ENCODE peak calls at places on chromosome 21, in five cellular contexts. D, P, F, X and S are unnamed samples.
A peak's percentile ranks its signal among the peaks of the same experiment; 100 is the strongest.

GRCh38 chr21:33668180-33668579 is 25.9 kb downstream of the ITSN1 start:
- DNase-seq in X (no peak), P (no peak), D (peak; percentile 26), F (no peak), S (no peak)

GRCh38 chr21:38227401-38227800 is 29.4 kb upstream of the KCNJ15 start:
- DNase-seq in F (no peak), X (no peak), P (no peak), D (no peak), S (no peak)

GRCh38 chr21:38623552-38623951 is 125.3 kb upstream of the ERG start:
- DNase-seq in X (no peak), D (no peak), P (no peak), F (no peak), S (no peak)

GRCh38 chr21:41958886-41959563 is 5.2 kb upstream of the C2CD2 start:
- DNase-seq in P (no peak), D (no peak), X (no peak), F (no peak), S (no peak)

GRCh38 chr21:29777155-29777554 is 162.6 kb downstream of the GRIK1 start:
- DNase-seq in X (no peak), P (no peak), F (no peak), D (no peak), S (no peak)

GRCh38 chr21:14603202-14603601 is 57.1 kb upstream of the SAMSN1 start:
- DNase-seq in F (no peak), P (no peak), D (peak; percentile 50), X (no peak), S (no peak)

GRCh38 chr21:37358392-37358791 is 8.2 kb upstream of the DYRK1A start:
- DNase-seq in F (no peak), D (no peak), P (no peak), X (no peak), S (no peak)

GRCh38 chr21:32120231-32120630 is 158.6 kb downstream of the MIS18A start:
- DNase-seq in F (no peak), D (no peak), X (no peak), P (no peak), S (no peak)

GRCh38 chr21:36518883-36519492 is 39.1 kb upstream of the CLDN14 start:
- DNase-seq in D (no peak), X (no peak), P (no peak), F (no peak), S (no peak)

GRCh38 chr21:33824156-33824941 is 91.3 kb downstream of the ATP5PO start:
- DNase-seq in X (no peak), F (no peak), D (no peak), P (no peak), S (no peak)

GRCh38 chr21:42447732-42448131 is 44.0 kb downstream of the UBASH3A start:
- DNase-seq in D (no peak), F (no peak), X (no peak), P (no peak), S (no peak)

GRCh38 chr21:31363720-31364119 is 19.7 kb upstream of the TIAM1 start:
- DNase-seq in X (no peak), F (no peak), P (no peak), D (no peak), S (no peak)

GRCh38 chr21:41250519-41250918 is 66.1 kb upstream of the FAM3B start:
- DNase-seq in F (no peak), X (no peak), P (no peak), D (no peak), S (no peak)

GRCh38 chr21:33299181-33299752 is 25.5 kb upstream of the IFNAR1 start:
- DNase-seq in P (no peak), X (no peak), F (no peak), D (no peak), S (no peak)

DNA sequence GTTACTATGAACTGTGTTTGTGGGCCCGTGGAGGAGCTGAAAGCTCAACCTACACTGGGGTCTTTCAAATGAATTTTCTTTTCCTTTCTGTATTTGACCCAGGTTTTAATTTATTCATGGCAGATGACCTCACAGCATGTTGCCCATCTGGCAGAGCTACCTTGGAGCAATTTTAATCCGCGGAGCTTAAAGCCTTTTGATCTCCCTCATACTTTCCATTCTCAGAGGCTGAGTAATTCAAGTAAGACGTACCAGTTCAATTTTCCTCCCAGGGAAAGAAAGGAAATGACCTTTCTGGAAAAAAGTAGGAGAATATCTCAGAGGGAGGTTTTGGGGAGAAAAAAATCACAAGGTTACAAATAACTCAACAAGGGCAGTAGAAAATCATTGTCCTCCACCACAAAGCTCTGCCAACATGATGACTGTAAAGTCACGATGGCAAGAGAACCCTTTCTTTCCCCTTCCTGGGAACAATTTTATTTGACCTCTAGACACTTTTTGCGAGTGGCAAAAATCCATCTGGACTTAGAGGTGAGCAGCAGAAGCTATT is 21.6 kb upstream of the PCP4 start:
- DNase-seq in D (no peak), F (no peak), X (no peak), P (no peak), S (no peak)
- TF ChIP-seq JUND in D (no peak), F (no peak), X (no peak), P (no peak), S (no peak)

GRCh38 chr21:45537746-45538291 is 4.4 kb downstream of the SLC19A1 start:
- DNase-seq in X (no peak), F (no peak), D (no peak), P (no peak), S (no peak)
- TF ChIP-seq JUND in X (no peak), F (no peak), D (no peak), P (no peak), S (no peak)

GRCh38 chr21:44984792-44985440 is 45.1 kb downstream of the SLX9 start:
- DNase-seq in P (peak; percentile 91), X (no peak), D (no peak), F (peak; percentile 76), S (no peak)

GRCh38 chr21:44985441-44986401 is 45.9 kb downstream of the SLX9 start:
- DNase-seq in P (no peak), X (no peak), D (no peak), F (peak; percentile 75), S (no peak)

GRCh38 chr21:44987886-44988606 is 48.2 kb downstream of the SLX9 start:
- DNase-seq in F (no peak), P (no peak), D (no peak), X (no peak), S (no peak)

GRCh38 chr21:44987301-44987885 is 47.6 kb downstream of the SLX9 start:
- DNase-seq in F (no peak), D (no peak), P (no peak), X (no peak), S (no peak)

GRCh38 chr21:44986471-44987291 is 46.9 kb downstream of the SLX9 start:
- DNase-seq in F (no peak), X (no peak), D (no peak), P (no peak), S (no peak)
- TF ChIP-seq JUND in F (no peak), X (no peak), D (no peak), P (no peak), S (no peak)

DNA sequence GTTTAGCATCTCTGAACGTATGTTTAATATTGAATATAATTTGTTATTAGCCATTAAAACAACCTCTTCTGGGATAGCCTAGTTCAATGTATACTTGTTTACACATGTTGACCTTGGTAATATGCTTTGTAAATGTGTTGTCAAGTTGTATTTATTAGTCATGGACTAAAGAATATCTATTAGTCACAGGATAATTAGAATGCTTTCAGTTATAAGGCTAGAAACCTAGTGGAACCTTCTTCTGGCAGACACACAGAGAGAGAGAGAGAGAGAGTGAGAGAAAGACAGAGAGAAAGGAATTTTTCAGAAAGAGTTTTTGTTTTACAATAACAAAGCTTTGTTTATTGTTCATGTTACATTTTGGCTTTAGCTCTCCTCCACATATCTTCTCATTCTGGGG is 181.1 kb upstream of the APP start:
- DNase-seq in F (no peak), P (no peak), D (no peak), X (no peak), S (no peak)
- TF ChIP-seq JUND in F (no peak), P (no peak), D (no peak), X (no peak), S (no peak)